ENCODE peak calls at places on chromosome 21, in eight cellular contexts. M is Panc1, E is K562, L is transverse colon, P is GM23338, W is sigmoid colon, X is HL-60, B is SK-N-SH. R is an unnamed sample.

GRCh38 chr21:37341254-37341960 is 25.2 kb upstream of the DYRK1A start:
- DNase-seq in M (no peak), P (no peak), B (peak), W (no peak), E (no peak), L (no peak), X (no peak), R (no peak)

GRCh38 chr21:37673801-37674575 is 242.3 kb downstream of the KCNJ6 start:
- DNase-seq in P (no peak), W (no peak), M (no peak), L (no peak), B (no peak), X (no peak), E (no peak), R (no peak)

GRCh38 chr21:17733209-17733608 is 85.9 kb downstream of the C21orf91 start:
- DNase-seq in M (no peak), B (no peak), W (no peak), E (no peak), X (no peak), P (no peak), L (no peak), R (no peak)

GRCh38 chr21:17613242-17613676 is 558 bp upstream of the BTG3 start:
- DNase-seq in M (no peak), L (peak), W (peak), B (no peak), E (no peak), X (no peak), P (no peak), R (no peak)

GRCh38 chr21:33367309-33367973 is 35.8 kb upstream of the IFNGR2 start:
- DNase-seq in P (no peak), W (no peak), E (no peak), M (no peak), L (no peak), X (no peak), B (no peak), R (no peak)

GRCh38 chr21:41142051-41142795 is 25.7 kb upstream of the BACE2 start:
- DNase-seq in P (peak), L (no peak), B (no peak), W (no peak), X (no peak), M (no peak), E (no peak), R (no peak)

GRCh38 chr21:42161957-42162681 is 56.8 kb upstream of the ABCG1 start:
- DNase-seq in B (peak), X (no peak), L (no peak), P (peak), E (no peak), M (no peak), W (no peak), R (no peak)

GRCh38 chr21:24428539-24429186 is 1178.6 kb downstream of the MRPL39 start:
- DNase-seq in B (no peak), M (no peak), L (no peak), E (no peak), W (no peak), P (no peak), X (no peak), R (no peak)

GRCh38 chr21:37525810-37526209 is 159.2 kb downstream of the DYRK1A start:
- DNase-seq in P (no peak), X (no peak), L (no peak), E (no peak), M (no peak), W (no peak), B (no peak), R (no peak)

GRCh38 chr21:36479415-36480402 is at the start of gene CLDN14:
- DNase-seq in P (no peak), X (no peak), M (no peak), W (no peak), B (no peak), L (no peak), E (no peak), R (peak)

GRCh38 chr21:33432496-33432895 is 29.3 kb downstream of the IFNGR2 start:
- DNase-seq in M (no peak), B (no peak), E (no peak), P (no peak), W (no peak), X (no peak), L (no peak), R (no peak)

GRCh38 chr21:25234857-25235801 is 372.2 kb downstream of the MRPL39 start:
- DNase-seq in W (no peak), L (no peak), B (no peak), X (no peak), M (no peak), E (no peak), P (no peak), R (no peak)

GRCh38 chr21:30434033-30434631 is 4.1 kb downstream of the KRTAP13-4 start:
- DNase-seq in X (peak), B (peak), M (peak), P (peak), E (peak), L (peak), W (no peak), R (no peak)

GRCh38 chr21:22575165-22575584 is 1577.0 kb downstream of the NCAM2 start:
- DNase-seq in X (no peak), E (peak), L (no peak), M (no peak), B (peak), P (peak), W (no peak), R (no peak)

GRCh38 chr21:29376556-29376955 is 77.8 kb downstream of the BACH1 start:
- DNase-seq in X (no peak), E (peak), B (no peak), L (peak), W (peak), P (peak), M (no peak), R (peak)

DNA sequence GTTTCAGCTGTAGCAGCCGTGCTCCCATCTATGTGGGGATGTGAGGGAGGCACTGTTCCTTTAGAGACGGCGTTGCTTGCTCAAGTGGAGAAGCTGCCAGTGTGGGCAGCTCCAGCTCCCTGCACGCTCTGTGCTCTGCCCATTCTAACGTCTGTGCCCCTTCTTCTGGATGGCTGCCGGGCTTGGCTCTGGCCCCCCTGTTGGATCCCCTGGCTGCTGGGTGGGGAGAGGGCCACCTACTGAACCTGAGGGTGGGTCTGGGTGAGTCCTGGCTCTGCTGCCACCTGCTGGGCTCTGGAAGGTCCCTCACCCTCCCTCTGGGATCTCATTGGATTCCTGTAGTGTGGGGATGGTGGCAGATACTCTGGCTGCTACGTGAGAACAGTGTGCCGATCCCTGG is 5.0 kb downstream of the PFKL start:
- DNase-seq in X (no peak), L (peak), M (no peak), E (peak), P (peak), W (no peak), B (peak), R (no peak)
- H3K27ac ChIP-seq in X (no peak), L (peak), M (no peak), E (no peak), P (no peak), W (no peak), B (no peak), R (no peak)

DNA sequence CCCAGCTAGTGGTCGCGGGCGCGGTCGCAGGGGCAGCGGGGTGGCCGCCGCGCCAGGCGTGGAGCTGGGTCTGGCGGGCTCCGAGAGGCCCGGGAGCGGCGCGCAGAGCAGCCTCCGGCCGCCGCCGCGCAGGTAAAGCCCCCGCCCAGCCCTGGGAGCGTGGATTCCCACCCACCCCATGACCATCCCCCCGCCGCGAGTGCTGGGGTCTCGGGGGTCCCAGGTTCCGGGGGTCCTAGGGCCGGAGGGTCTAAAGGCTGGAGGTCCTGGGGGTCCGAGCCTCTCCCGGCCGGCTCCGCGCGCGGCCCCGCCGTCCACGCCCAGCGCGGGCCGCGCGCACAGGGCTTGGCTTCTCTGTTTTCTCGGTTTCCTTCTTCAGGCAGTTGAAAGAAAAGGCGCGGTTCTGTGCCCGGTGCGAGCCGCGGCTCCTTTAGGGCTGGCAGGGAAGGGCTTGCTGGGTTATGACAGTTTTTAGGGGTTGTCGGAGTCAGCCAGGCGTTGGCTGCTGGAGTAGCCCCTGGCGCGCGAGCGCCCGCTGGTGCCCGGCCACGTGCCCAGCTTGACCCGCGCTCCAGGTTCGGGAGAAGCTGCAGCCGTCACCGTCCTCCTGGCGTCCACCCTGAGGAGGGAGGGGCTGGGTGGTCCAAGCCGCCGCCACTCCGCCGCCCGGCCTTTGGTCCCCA is 355 bp downstream of the LRRC3 start:
- DNase-seq in W (peak), E (peak), L (peak), M (no peak), P (peak), B (peak), X (no peak), R (peak)
- TF ChIP-seq CTCF in W (no peak), E (no peak), L (no peak), M (peak), P (peak), B (peak), X (peak), R (peak)

GRCh38 chr21:46324390-46325072 is 575 bp downstream of the PCNT start:
- DNase-seq in W (peak), E (peak), X (peak), L (peak), M (no peak), B (peak), P (peak), R (peak)
- TF ChIP-seq POLR2AphosphoS5 in W (peak), E (peak), X (no peak), L (peak), M (no peak), B (peak), P (peak), R (no peak)

GRCh38 chr21:38899277-38899947 is 93.7 kb downstream of the ETS2 start:
- DNase-seq in E (no peak), M (no peak), W (no peak), X (no peak), L (no peak), P (no peak), B (no peak), R (no peak)
- H3K27ac ChIP-seq in E (no peak), M (no peak), W (peak), X (no peak), L (no peak), P (no peak), B (no peak), R (no peak)

GRCh38 chr21:34984356-34984755 is 64.7 kb downstream of the RUNX1 start:
- DNase-seq in E (no peak), X (no peak), W (no peak), L (no peak), M (no peak), B (no peak), P (no peak), R (no peak)

GRCh38 chr21:34988139-34988538 is 61.0 kb downstream of the RUNX1 start:
- DNase-seq in W (no peak), E (no peak), X (no peak), M (no peak), L (no peak), P (no peak), B (no peak), R (no peak)

GRCh38 chr21:34988625-34989024 is 60.5 kb downstream of the RUNX1 start:
- DNase-seq in E (no peak), P (no peak), W (no peak), L (no peak), M (no peak), B (no peak), X (no peak), R (no peak)

GRCh38 chr21:34987673-34988072 is 61.4 kb downstream of the RUNX1 start:
- DNase-seq in E (no peak), B (no peak), L (no peak), X (no peak), M (no peak), P (no peak), W (no peak), R (no peak)

GRCh38 chr21:34986561-34987533 is 62.3 kb downstream of the RUNX1 start:
- DNase-seq in E (no peak), X (no peak), M (no peak), L (no peak), B (no peak), W (peak), P (peak), R (no peak)
- TF ChIP-seq CTCF in E (no peak), X (no peak), M (no peak), L (no peak), B (peak), W (no peak), P (no peak), R (no peak)

GRCh38 chr21:31874817-31875216 is 2.0 kb downstream of the HUNK start:
- DNase-seq in M (no peak), W (no peak), P (peak), L (peak), B (no peak), E (no peak), X (no peak), R (peak)

GRCh38 chr21:31873696-31874599 is 1.1 kb downstream of the HUNK start:
- DNase-seq in E (peak), X (peak), B (peak), P (peak), W (peak), M (no peak), L (peak), R (peak)

GRCh38 chr21:31872072-31872451 is 758 bp upstream of the HUNK start:
- DNase-seq in P (peak), L (no peak), X (no peak), M (no peak), E (no peak), W (no peak), B (peak), R (no peak)

GRCh38 chr21:31873275-31873695 is 465 bp downstream of the HUNK start:
- DNase-seq in E (no peak), W (no peak), L (peak), P (peak), B (peak), X (no peak), M (no peak), R (peak)

GRCh38 chr21:31872452-31873274 is at the start of gene HUNK:
- DNase-seq in P (peak), B (peak), L (peak), E (no peak), X (no peak), M (no peak), W (no peak), R (peak)
- TF ChIP-seq POLR2AphosphoS5 in P (peak), B (no peak), L (no peak), E (no peak), X (no peak), M (no peak), W (no peak), R (no peak)

DNA sequence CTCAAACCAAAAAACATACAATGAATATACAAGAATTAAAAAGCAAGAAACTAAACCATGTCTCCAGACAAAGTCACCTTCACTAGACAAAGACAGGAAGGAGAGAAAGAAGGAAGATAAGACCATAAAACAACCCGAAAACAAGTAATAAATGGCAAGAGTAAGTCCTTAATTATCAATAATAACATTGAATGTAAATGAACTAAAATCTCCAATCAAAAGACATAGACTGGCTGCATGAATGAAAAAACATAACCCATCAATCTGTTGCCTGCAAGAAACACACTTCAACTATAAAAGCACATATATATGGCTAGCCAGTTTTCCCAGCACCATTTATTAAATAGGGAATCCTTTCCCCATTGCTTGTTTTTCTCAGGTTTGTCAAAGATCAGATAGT is 100.8 kb upstream of the SAMSN1 start:
- DNase-seq in P (no peak), W (no peak), E (no peak), M (no peak), B (no peak), L (no peak), X (no peak), R (no peak)
- H3K27ac ChIP-seq in P (no peak), W (no peak), E (no peak), M (no peak), B (no peak), L (no peak), X (no peak), R (no peak)

DNA sequence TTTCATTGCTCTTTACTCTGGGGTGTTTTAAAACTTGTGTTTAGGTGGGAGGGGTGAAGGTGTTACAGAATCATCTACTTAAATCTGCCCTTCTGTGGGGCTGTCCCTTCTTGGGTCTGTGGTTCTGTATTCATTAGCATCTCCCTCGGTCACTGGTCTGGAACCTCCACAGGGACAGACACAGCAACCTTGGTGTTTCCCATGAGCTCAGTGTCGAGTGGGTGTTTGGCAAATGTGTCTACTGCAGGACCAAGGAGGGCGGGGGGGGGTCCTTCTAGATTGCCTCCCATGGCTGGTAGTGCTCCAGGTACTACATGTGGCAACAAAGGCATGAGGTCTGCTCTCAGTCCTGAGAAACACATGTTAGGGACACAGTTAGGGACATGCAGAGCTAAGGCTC is 273.4 kb downstream of the PCP4 start:
- DNase-seq in E (no peak), B (no peak), X (no peak), M (no peak), L (no peak), P (no peak), W (no peak), R (no peak)
- TF ChIP-seq CTCF in E (no peak), B (no peak), X (no peak), M (no peak), L (no peak), P (no peak), W (no peak), R (no peak)

R was measured in spleen.